ENCODE peak calls at places on chromosomes 4 and X, in seven cellular contexts. R is H1, C is HCT116, D is SK-N-SH, G is HepG2, T is K562, H is GM12878. V is an unnamed sample.

GRCh38 chr4:10053635-10054453 is 32.5 kb upstream of the SLC2A9 start:
- DNase-seq in R (peak; percentile 17), C (no peak), H (no peak), T (no peak), G (no peak), D (no peak), V (no peak)

GRCh38 chr4:58658701-58659100 is 1548.5 kb upstream of the IGFBP7 start:
- DNase-seq in C (no peak), D (no peak), H (no peak), T (no peak), R (no peak), G (no peak), V (no peak)

GRCh38 chrX:123140454-123140853 is 43.6 kb upstream of the GRIA3 start:
- DNase-seq in D (no peak), C (no peak), R (no peak), H (no peak), G (no peak), T (no peak), V (no peak)

GRCh38 chr4:37073226-37073840 is 171.2 kb upstream of the NWD2 start:
- DNase-seq in T (peak; percentile 44), R (no peak), H (peak; percentile 8), D (peak; percentile 26), C (no peak), G (no peak), V (no peak)

GRCh38 chr4:124415206-124415605 is 297.3 kb downstream of the ANKRD50 start:
- DNase-seq in D (no peak), G (no peak), H (no peak), R (no peak), C (no peak), T (no peak), V (no peak)

GRCh38 chr4:169033660-169034059 is 23.6 kb upstream of the CBR4 start:
- DNase-seq in G (no peak), H (no peak), C (peak; percentile 62), R (no peak), D (peak; percentile 51), T (peak; percentile 67), V (peak; percentile 73)

GRCh38 chrX:103879339-103879738 is 47.3 kb upstream of the RAB9B start:
- DNase-seq in H (no peak), C (no peak), D (no peak), R (no peak), T (no peak), G (no peak), V (no peak)

GRCh38 chrX:48083212-48083611 is 11.8 kb upstream of the ZNF630 start:
- DNase-seq in D (peak; percentile 68), T (peak; percentile 52), G (peak; percentile 6), C (peak; percentile 26), R (peak; percentile 49), H (no peak), V (peak; percentile 41)

GRCh38 chr4:108483650-108484049 is 136.7 kb upstream of the RPL34 start:
- DNase-seq in G (no peak), D (no peak), T (no peak), R (no peak), C (no peak), H (no peak), V (no peak)

GRCh38 chr4:62601737-62602136 is 1401.6 kb downstream of the ADGRL3 start:
- DNase-seq in R (no peak), C (no peak), G (no peak), H (no peak), T (no peak), D (no peak), V (no peak)

GRCh38 chr4:41424541-41424940 is 113.4 kb upstream of the LIMCH1 start:
- DNase-seq in G (no peak), C (no peak), R (no peak), T (no peak), H (no peak), D (no peak), V (no peak)

GRCh38 chr4:149164282-149164681 is 651.4 kb downstream of the IQCM start:
- DNase-seq in R (peak; percentile 50), H (no peak), D (no peak), C (no peak), G (no peak), T (no peak), V (no peak)

GRCh38 chrX:13664026-13664425 is 11.1 kb downstream of the TCEANC start:
- DNase-seq in H (no peak), R (no peak), T (no peak), G (no peak), D (no peak), C (no peak), V (no peak)

GRCh38 chr4:7166981-7167700 is 25.2 kb upstream of the SORCS2 start:
- DNase-seq in H (no peak), R (no peak), C (no peak), G (no peak), D (no peak), T (no peak), V (no peak)

GRCh38 chr4:159250751-159251325 is 148.0 kb downstream of the RAPGEF2 start:
- DNase-seq in T (no peak), H (no peak), G (no peak), D (no peak), C (no peak), R (no peak), V (no peak)

GRCh38 chr4:186934841-186935443 is 211.3 kb upstream of the FAT1 start:
- DNase-seq in C (no peak), R (no peak), D (no peak), T (no peak), H (no peak), G (no peak), V (no peak)

GRCh38 chr4:153217440-153217839 is 13.2 kb downstream of the TRIM2 start:
- DNase-seq in R (no peak), D (no peak), C (no peak), G (no peak), H (no peak), T (no peak), V (no peak)

GRCh38 chrX:49001521-49002090 is 458 bp downstream of the GRIPAP1 start:
- DNase-seq in G (peak; percentile 1), T (peak; percentile 62), C (peak; percentile 7), D (peak; percentile 65), H (peak; percentile 12), R (peak; percentile 51), V (peak; percentile 43)

GRCh38 chr4:1793940-1794808 is 1.1 kb downstream of the FGFR3 start:
- DNase-seq in C (no peak), T (no peak), G (no peak), H (no peak), D (peak; percentile 72), R (no peak), V (peak; percentile 43)

GRCh38 chrX:981791-982626 is 230.4 kb downstream of the CRLF2 start:
- DNase-seq in D (no peak), G (no peak), R (peak; percentile 55), H (no peak), T (no peak), C (no peak), V (peak; percentile 16)

GRCh38 chr4:108043536-108043935 is 53.8 kb downstream of the HADH start:
- DNase-seq in R (no peak), H (no peak), G (no peak), D (peak; percentile 32), C (no peak), T (no peak), V (no peak)

GRCh38 chr4:103496800-103497199 is 223.0 kb downstream of the TACR3 start:
- DNase-seq in T (no peak), D (no peak), H (no peak), R (no peak), G (no peak), C (no peak), V (no peak)

DNA sequence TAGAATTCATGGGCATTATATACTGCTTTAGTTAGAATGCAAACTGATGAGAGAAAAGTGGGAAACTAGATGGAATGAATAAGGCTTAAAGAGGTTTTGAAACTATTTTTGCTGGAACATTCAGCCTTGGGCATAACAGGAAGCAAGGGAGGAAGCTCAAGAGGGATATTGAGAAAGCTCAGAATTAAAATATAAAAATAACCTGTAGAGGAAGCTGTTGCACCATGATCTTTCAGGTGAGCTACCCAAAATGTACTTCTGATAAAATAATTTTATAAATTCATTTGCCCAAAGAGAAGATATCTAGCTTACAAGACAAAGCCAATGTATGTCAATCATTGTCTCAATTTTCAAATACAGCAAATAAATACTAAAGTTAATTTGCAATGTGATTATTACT is 11.3 kb downstream of the GC start:
- DNase-seq in C (no peak), R (no peak), T (no peak), H (no peak), D (no peak), G (no peak), V (peak; percentile 25)
- TF ChIP-seq JUND in C (no peak), R (no peak), T (no peak), H (no peak), D (no peak), G (no peak), V (no peak)

GRCh38 chr4:76691767-76692689 is 205.9 kb downstream of the SOWAHB start:
- DNase-seq in H (no peak), D (no peak), C (no peak), G (no peak), T (no peak), R (no peak), V (no peak)
- TF ChIP-seq JUND in H (no peak), D (no peak), C (no peak), G (no peak), T (no peak), R (no peak), V (no peak)

DNA sequence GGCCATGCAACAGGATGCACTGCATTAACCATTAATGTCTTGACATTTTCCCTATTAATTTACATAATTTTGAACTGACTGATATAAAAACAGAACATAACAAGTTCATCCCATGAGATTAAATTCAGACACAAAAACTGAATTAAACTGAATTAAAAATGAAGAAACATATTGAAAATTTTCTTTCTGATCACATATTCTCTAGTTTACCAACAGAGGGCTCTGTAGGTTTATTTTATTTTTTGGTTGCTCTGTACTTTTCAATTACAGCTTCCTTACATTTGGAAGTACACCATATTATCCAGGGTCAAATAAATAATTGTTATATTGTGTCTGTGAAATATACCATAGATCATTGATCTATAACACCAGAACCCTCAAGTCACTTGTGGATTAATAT is 27.3 kb upstream of the CT83 start:
- DNase-seq in G (no peak), D (peak; percentile 1), H (no peak), C (no peak), R (no peak), T (no peak), V (peak; percentile 6)
- TF ChIP-seq JUND in G (no peak), D (no peak), H (no peak), C (no peak), R (no peak), T (no peak), V (no peak)

DNA sequence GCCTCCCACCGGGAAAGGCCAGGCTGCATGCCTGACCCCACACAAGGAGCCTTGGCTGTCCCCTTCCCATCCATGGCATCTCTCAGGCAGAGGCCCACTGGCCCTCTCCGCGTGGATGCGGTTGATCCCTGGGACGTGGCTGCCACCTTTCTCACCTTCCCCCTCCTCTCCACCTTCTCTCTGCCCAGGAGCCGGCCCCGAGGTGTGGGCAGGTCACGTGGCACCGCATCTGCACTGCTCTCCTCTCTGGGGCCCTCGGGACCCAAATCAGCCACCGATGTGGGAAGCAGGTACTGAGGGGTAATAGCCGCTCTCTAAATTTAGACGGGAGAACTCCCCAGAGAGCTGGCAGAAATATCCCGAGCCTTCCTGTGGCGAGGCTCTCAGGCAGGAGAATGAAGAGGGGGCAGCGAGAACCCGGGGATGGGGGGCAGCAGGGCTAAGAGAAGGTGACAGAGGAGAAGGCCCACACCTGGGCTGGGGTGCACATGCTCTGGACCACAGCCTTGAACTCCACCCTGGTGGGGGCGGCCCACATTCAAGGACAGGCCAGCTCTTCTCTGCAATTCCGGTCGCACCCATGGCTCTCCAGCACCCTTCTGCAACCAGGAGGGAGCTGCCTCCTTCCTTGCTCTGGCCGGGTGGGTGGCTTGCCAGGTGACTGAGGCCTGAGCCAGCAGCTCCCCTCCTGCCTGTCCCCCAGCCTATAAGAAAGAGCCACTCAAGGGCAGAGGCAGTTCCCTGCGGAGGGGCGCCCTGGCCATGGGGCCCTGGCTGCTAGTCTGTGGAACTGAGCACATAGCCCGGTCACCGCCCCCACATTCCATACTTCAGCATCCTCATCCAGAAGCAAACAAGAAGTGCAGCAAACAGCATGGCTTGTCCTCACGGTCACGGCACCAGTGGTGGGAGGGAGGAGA is 9.6 kb upstream of the DUSP9 start:
- DNase-seq in G (peak; percentile 44), T (no peak), D (peak; percentile 12), C (no peak), R (no peak), H (no peak), V (no peak)
- TF ChIP-seq JUND in G (no peak), T (no peak), D (no peak), C (no peak), R (no peak), H (no peak), V (no peak)